ENCODE peak calls at places on chromosomes 16 and 17, in seven cellular contexts. V, Y, U, W, K, R and A are unnamed samples.

GRCh38 chr17:17186051-17186450 is 20.1 kb downstream of the PLD6 start:
- DNase-seq in V (no peak), Y (no peak), U (no peak), W (no peak), K (no peak), R (no peak), A (no peak)

GRCh38 chr17:77146882-77147281 is 6.1 kb downstream of the SEC14L1 start:
- DNase-seq in V (no peak), Y (no peak), U (peak; percentile 64), W (no peak), K (no peak), R (peak; percentile 63), A (no peak)

GRCh38 chr17:67993998-67994361 is 2.3 kb downstream of the C17orf58 start:
- DNase-seq in V (peak; percentile 49), Y (no peak), U (no peak), W (no peak), K (peak; percentile 13), R (no peak), A (no peak)

GRCh38 chr16:56793504-56793903 is 63.6 kb downstream of the NUP93 start:
- DNase-seq in V (peak; percentile 67), Y (peak; percentile 36), U (no peak), W (peak; percentile 17), K (peak; percentile 72), R (no peak), A (no peak)

GRCh38 chr16:23207485-23207884 is 24.9 kb downstream of the SCNN1G start:
- DNase-seq in V (no peak), Y (no peak), U (no peak), W (no peak), K (no peak), R (no peak), A (no peak)

GRCh38 chr17:32006957-32007462 is at the start of gene LRRC37B:
- DNase-seq in V (peak; percentile 96), Y (peak; percentile 86), U (peak; percentile 91), W (peak; percentile 47), K (peak; percentile 74), R (peak; percentile 94), A (peak; percentile 68)

GRCh38 chr17:64777413-64778101 is 115.5 kb upstream of the SMURF2 start:
- DNase-seq in V (peak; percentile 51), Y (no peak), U (peak; percentile 51), W (no peak), K (no peak), R (no peak), A (peak; percentile 61)

GRCh38 chr17:51427259-51428255 is 167.2 kb downstream of the UTP18 start:
- DNase-seq in V (no peak), Y (no peak), U (no peak), W (peak; percentile 8), K (no peak), R (no peak), A (no peak)

GRCh38 chr17:75317671-75318070 is 28.4 kb upstream of the SLC25A19 start:
- DNase-seq in V (no peak), Y (no peak), U (peak; percentile 42), W (no peak), K (no peak), R (no peak), A (no peak)

GRCh38 chr16:74107795-74108610 is 188.6 kb upstream of the PSMD7 start:
- DNase-seq in V (peak; percentile 81), Y (peak; percentile 5), U (no peak), W (peak; percentile 6), K (peak; percentile 7), R (peak; percentile 79), A (no peak)

GRCh38 chr17:73939808-73940207 is 263.7 kb upstream of the RPL38 start:
- DNase-seq in V (no peak), Y (no peak), U (no peak), W (no peak), K (no peak), R (no peak), A (no peak)

GRCh38 chr17:78013683-78014467 is 55.4 kb downstream of the TNRC6C start:
- DNase-seq in V (peak; percentile 75), Y (peak; percentile 73), U (peak; percentile 45), W (peak; percentile 79), K (peak; percentile 89), R (peak; percentile 56), A (peak; percentile 75)

GRCh38 chr16:2952679-2953078 is 11.4 kb upstream of the KREMEN2 start:
- DNase-seq in V (no peak), Y (no peak), U (no peak), W (no peak), K (no peak), R (no peak), A (no peak)

GRCh38 chr17:40122944-40123810 is 1.4 kb downstream of the MSL1 start:
- DNase-seq in V (peak; percentile 59), Y (peak; percentile 57), U (no peak), W (no peak), K (no peak), R (peak; percentile 87), A (peak; percentile 22)

GRCh38 chr16:6165330-6165984 is 1067.9 kb upstream of the EEF2KMT start:
- DNase-seq in V (no peak), Y (no peak), U (no peak), W (no peak), K (no peak), R (no peak), A (no peak)

GRCh38 chr16:78402797-78403196 is 303.3 kb downstream of the WWOX start:
- DNase-seq in V (no peak), Y (no peak), U (no peak), W (no peak), K (no peak), R (no peak), A (no peak)

GRCh38 chr17:41617698-41618097 is 5.1 kb upstream of the KRT16 start:
- DNase-seq in V (no peak), Y (peak; percentile 32), U (no peak), W (no peak), K (no peak), R (no peak), A (no peak)

GRCh38 chr16:4495766-4496165 is 19.6 kb downstream of the HMOX2 start:
- DNase-seq in V (no peak), Y (no peak), U (no peak), W (no peak), K (no peak), R (no peak), A (no peak)

GRCh38 chr16:68884867-68885266 is 41.5 kb downstream of the TANGO6 start:
- DNase-seq in V (no peak), Y (no peak), U (no peak), W (no peak), K (peak; percentile 24), R (no peak), A (no peak)

GRCh38 chr17:48693178-48693577 is 29.1 kb downstream of the PRAC1 start:
- DNase-seq in V (no peak), Y (no peak), U (no peak), W (no peak), K (no peak), R (no peak), A (no peak)

GRCh38 chr16:87968541-87968940 is 17.3 kb downstream of the BANP start:
- DNase-seq in V (no peak), Y (no peak), U (no peak), W (no peak), K (no peak), R (no peak), A (no peak)

GRCh38 chr17:51703364-51704341 is 443.3 kb downstream of the UTP18 start:
- DNase-seq in V (no peak), Y (no peak), U (no peak), W (peak; percentile 27), K (peak; percentile 14), R (no peak), A (no peak)

GRCh38 chr16:20727181-20727580 is 14.4 kb downstream of the THUMPD1 start:
- DNase-seq in V (no peak), Y (no peak), U (no peak), W (no peak), K (no peak), R (no peak), A (no peak)

GRCh38 chr16:87924041-87924851 is 12.1 kb downstream of the CA5A start:
- DNase-seq in V (no peak), Y (no peak), U (peak; percentile 76), W (no peak), K (no peak), R (no peak), A (no peak)

GRCh38 chr17:82664701-82665182 is 16.5 kb upstream of the WDR45B start:
- DNase-seq in V (no peak), Y (no peak), U (no peak), W (no peak), K (no peak), R (no peak), A (no peak)

GRCh38 chr16:82329070-82329469 is 159.0 kb upstream of the MPHOSPH6 start:
- DNase-seq in V (no peak), Y (no peak), U (no peak), W (no peak), K (no peak), R (no peak), A (no peak)

GRCh38 chr17:56142325-56142724 is 10.9 kb upstream of the ANKFN1 start:
- DNase-seq in V (no peak), Y (no peak), U (no peak), W (peak; percentile 68), K (peak; percentile 59), R (no peak), A (no peak)

GRCh38 chr17:78774956-78775571 is 7.0 kb downstream of the CYTH1 start:
- DNase-seq in V (no peak), Y (no peak), U (peak; percentile 86), W (no peak), K (no peak), R (no peak), A (no peak)

GRCh38 chr17:41520821-41521521 is 2.3 kb upstream of the KRT15 start:
- DNase-seq in V (no peak), Y (peak; percentile 80), U (no peak), W (no peak), K (no peak), R (no peak), A (no peak)

GRCh38 chr17:81631482-81631881 is 5.4 kb downstream of the NPLOC4 start:
- DNase-seq in V (no peak), Y (no peak), U (no peak), W (no peak), K (no peak), R (peak; percentile 59), A (no peak)

GRCh38 chr17:78358538-78359215 is 1.2 kb downstream of the SOCS3 start:
- DNase-seq in V (no peak), Y (peak; percentile 74), U (peak; percentile 36), W (no peak), K (peak; percentile 64), R (peak; percentile 59), A (no peak)

GRCh38 chr17:31838641-31839225 is 20.3 kb downstream of the COPRS start:
- DNase-seq in V (no peak), Y (no peak), U (no peak), W (no peak), K (peak; percentile 16), R (no peak), A (no peak)

GRCh38 chr17:35046740-35047283 is 16.7 kb downstream of the RFFL start:
- DNase-seq in V (no peak), Y (no peak), U (peak; percentile 33), W (no peak), K (peak; percentile 71), R (no peak), A (no peak)

GRCh38 chr17:48056246-48056745 is 8.1 kb downstream of the NFE2L1 start:
- DNase-seq in V (no peak), Y (no peak), U (no peak), W (no peak), K (no peak), R (no peak), A (no peak)